ENCODE peak calls at places on chromosomes 3 and 15, in nine cellular contexts. I, Y, V, E, M, F, J, C and B are unnamed samples.

GRCh38 chr15:74305687-74306086 is 61.8 kb downstream of the CYP11A1 start:
- DNase-seq in Y (no peak), J (no peak), E (no peak), V (no peak), M (no peak), F (no peak), I (no peak), C (no peak), B (no peak)

GRCh38 chr15:68489426-68489825 is 57.5 kb upstream of the ITGA11 start:
- DNase-seq in I (no peak), E (no peak), V (no peak), J (no peak), F (no peak), C (no peak), Y (no peak), M (no peak), B (no peak)

GRCh38 chr3:77041756-77042155 is 1.9 kb downstream of the ROBO2 start:
- DNase-seq in M (no peak), E (no peak), J (no peak), V (no peak), F (no peak), C (no peak), Y (no peak), I (no peak), B (no peak)

GRCh38 chr15:40939909-40940801 is 11.0 kb downstream of the DLL4 start:
- DNase-seq in I (no peak), V (no peak), M (peak), F (no peak), E (no peak), C (no peak), Y (no peak), J (no peak), B (no peak)

GRCh38 chr3:149717391-149718056 is 34.8 kb downstream of the COMMD2 start:
- DNase-seq in C (peak), I (peak), E (peak), J (peak), V (peak), M (peak), F (peak), Y (peak), B (peak)

GRCh38 chr3:138328341-138328740 is 1.3 kb downstream of the NME9 start:
- DNase-seq in F (no peak), E (no peak), V (peak), M (no peak), Y (no peak), C (no peak), J (no peak), I (peak), B (no peak)

GRCh38 chr3:105444725-105445124 is 78.0 kb downstream of the ALCAM start:
- DNase-seq in M (no peak), I (peak), F (peak), Y (no peak), J (no peak), E (no peak), V (peak), C (no peak), B (no peak)

GRCh38 chr15:90364251-90364650 is 12.2 kb downstream of the ZNF774 start:
- DNase-seq in M (no peak), J (no peak), V (peak), I (peak), E (no peak), F (peak), C (no peak), Y (no peak), B (no peak)

GRCh38 chr15:70049701-70050445 is 47.8 kb downstream of the TLE3 start:
- DNase-seq in M (no peak), E (peak), J (no peak), F (no peak), I (no peak), C (no peak), V (no peak), Y (peak), B (no peak)

GRCh38 chr3:185200639-185201038 is 47.8 kb upstream of the C3orf70 start:
- DNase-seq in F (peak), J (no peak), E (no peak), Y (no peak), M (no peak), V (peak), I (peak), C (no peak), B (no peak)

GRCh38 chr15:29130461-29130860 is 139.2 kb downstream of the NSMCE3 start:
- DNase-seq in I (no peak), F (no peak), M (no peak), V (no peak), Y (no peak), E (no peak), J (no peak), C (no peak), B (no peak)

GRCh38 chr3:42581400-42581708 is 413 bp downstream of the SEC22C start:
- DNase-seq in V (no peak), C (no peak), J (no peak), F (no peak), E (no peak), M (no peak), Y (no peak), I (peak), B (no peak)

GRCh38 chr3:112774293-112774926 is 72.3 kb downstream of the CD200R1L start:
- DNase-seq in E (no peak), M (no peak), V (peak), Y (no peak), F (peak), J (peak), C (peak), I (peak), B (peak)

GRCh38 chr15:31392761-31393401 is 66.2 kb downstream of the KLF13 start:
- DNase-seq in I (no peak), M (no peak), C (no peak), F (no peak), E (peak), Y (peak), V (no peak), J (no peak), B (no peak)

GRCh38 chr15:90000175-90000923 is 775 bp upstream of the ZNF710 start:
- DNase-seq in V (peak), F (peak), E (peak), I (no peak), J (peak), C (no peak), M (no peak), Y (peak), B (no peak)

GRCh38 chr3:57066471-57066870 is 6.0 kb downstream of the SPATA12 start:
- DNase-seq in C (no peak), J (no peak), V (no peak), E (no peak), Y (no peak), F (no peak), I (no peak), M (no peak), B (no peak)

GRCh38 chr3:193894121-193894863 is 241.7 kb upstream of the HES1 start:
- DNase-seq in V (peak), M (peak), J (no peak), C (no peak), Y (peak), E (no peak), I (no peak), F (no peak), B (no peak)

GRCh38 chr3:178200316-178200715 is 335.9 kb upstream of the KCNMB2 start:
- DNase-seq in J (no peak), M (no peak), V (no peak), C (no peak), F (no peak), E (no peak), I (no peak), Y (no peak), B (no peak)

GRCh38 chr3:190849607-190850006 is 12.9 kb downstream of the GMNC start:
- DNase-seq in E (no peak), V (no peak), Y (no peak), M (no peak), I (no peak), J (no peak), C (no peak), F (peak), B (no peak)
- TF ChIP-seq CTCF in E (no peak), V (no peak), Y (no peak), M (no peak), I (no peak), J (no peak), C (no peak), F (no peak), B (no peak)

GRCh38 chr3:55434789-55435188 is 52.3 kb downstream of the WNT5A start:
- DNase-seq in I (peak), Y (no peak), E (no peak), M (no peak), V (peak), F (no peak), J (peak), C (peak), B (no peak)
- TF ChIP-seq CTCF in I (peak), Y (peak), E (no peak), M (peak), V (peak), F (peak), J (peak), C (peak), B (no peak)

GRCh38 chr3:107375682-107376081 is 1.6 kb upstream of the CCDC54 start:
- DNase-seq in F (no peak), C (no peak), E (no peak), V (no peak), I (no peak), Y (no peak), J (no peak), M (no peak), B (no peak)
- TF ChIP-seq CTCF in F (no peak), C (no peak), E (no peak), V (no peak), I (no peak), Y (no peak), J (no peak), M (no peak), B (no peak)

GRCh38 chr3:94607778-94608177 is 544.9 kb downstream of the NSUN3 start:
- DNase-seq in M (no peak), E (no peak), I (no peak), J (no peak), Y (no peak), V (no peak), F (no peak), C (no peak), B (no peak)
- TF ChIP-seq CTCF in M (no peak), E (no peak), I (no peak), J (no peak), Y (no peak), V (no peak), F (no peak), C (no peak), B (no peak)

GRCh38 chr3:120284702-120285507 is at the start of gene GPR156:
- DNase-seq in Y (no peak), V (peak), I (peak), F (peak), J (peak), E (no peak), M (no peak), C (no peak), B (peak)
- TF ChIP-seq CTCF in Y (no peak), V (no peak), I (no peak), F (no peak), J (no peak), E (no peak), M (no peak), C (no peak), B (no peak)

DNA sequence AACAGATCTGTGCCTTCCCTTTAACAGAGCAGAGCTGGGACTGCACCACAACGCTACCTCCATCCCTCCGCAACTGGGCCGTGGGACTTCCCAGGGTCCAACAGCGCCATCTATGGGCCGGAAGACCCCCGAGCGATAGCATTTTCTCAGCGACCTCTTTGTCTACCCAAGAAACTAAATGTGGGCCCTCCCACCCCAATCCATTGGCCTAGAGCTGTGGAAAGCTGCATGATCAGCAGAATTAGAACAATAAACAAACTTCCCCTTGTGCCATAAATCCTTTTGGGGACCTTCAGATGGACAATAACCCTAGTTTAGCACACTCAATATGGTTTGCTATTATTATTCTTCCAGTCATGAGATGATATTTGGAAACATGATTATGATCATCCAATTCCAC is 74.8 kb upstream of the NTRK3 start:
- DNase-seq in E (no peak), F (peak), C (peak), J (peak), V (peak), I (peak), M (no peak), Y (peak), B (peak)
- TF ChIP-seq CTCF in E (no peak), F (peak), C (peak), J (peak), V (peak), I (peak), M (peak), Y (peak), B (peak)

DNA sequence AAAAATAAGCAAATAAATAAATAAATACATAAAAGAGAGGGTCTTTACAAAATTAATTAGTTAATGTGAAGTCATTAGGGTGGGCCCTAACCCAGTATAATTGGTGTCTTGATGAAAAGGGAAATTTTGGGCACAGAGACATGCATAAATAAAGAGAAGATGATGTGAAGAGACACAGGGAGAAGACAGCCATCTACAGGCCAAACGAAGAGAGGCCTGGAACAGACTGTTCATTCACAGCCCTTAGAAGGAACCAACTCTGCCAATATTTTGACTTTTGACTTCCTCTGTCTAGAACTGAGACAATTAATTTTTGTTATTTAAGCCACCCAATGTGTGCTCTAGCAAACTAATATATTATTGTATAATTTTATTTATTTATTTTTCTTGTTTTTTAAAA is 29.6 kb upstream of the SELENOK start:
- DNase-seq in I (peak), V (peak), C (no peak), E (no peak), F (no peak), Y (peak), M (no peak), J (peak), B (no peak)
- TF ChIP-seq CTCF in I (peak), V (peak), C (peak), E (no peak), F (peak), Y (peak), M (peak), J (peak), B (no peak)

GRCh38 chr15:98881526-98882517 is 125.8 kb downstream of the PGPEP1L start:
- DNase-seq in M (no peak), F (no peak), I (peak), V (peak), J (peak), C (no peak), E (no peak), Y (no peak), B (no peak)
- TF ChIP-seq CTCF in M (peak), F (no peak), I (peak), V (peak), J (peak), C (peak), E (peak), Y (peak), B (peak)

DNA sequence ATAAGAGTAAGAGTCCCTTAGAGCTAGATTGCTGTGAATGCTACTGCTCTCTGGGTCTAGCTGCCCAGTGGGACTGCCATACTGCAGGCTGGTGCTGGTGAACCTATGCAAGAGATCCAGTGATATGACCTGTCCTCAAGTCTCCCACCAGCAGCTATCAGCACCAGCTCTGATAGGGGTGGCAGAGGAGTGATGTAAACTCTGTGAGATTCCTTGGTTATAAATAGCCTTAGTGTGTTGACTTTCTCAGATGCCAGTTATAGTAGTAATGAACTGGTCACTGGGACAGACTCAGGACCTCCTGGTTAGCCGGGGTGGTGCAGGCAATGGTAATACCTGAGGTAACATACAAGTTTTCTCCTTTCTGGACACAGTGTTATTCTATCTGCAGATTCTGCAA is 194.9 kb upstream of the MANF start:
- DNase-seq in Y (no peak), C (no peak), M (peak), E (no peak), F (no peak), J (no peak), V (no peak), I (no peak), B (no peak)
- TF ChIP-seq CTCF in Y (no peak), C (no peak), M (no peak), E (no peak), F (no peak), J (no peak), V (no peak), I (no peak), B (no peak)